ENCODE peak calls at places on chromosome 21, in five cellular contexts. One of them, this sample, is unnamed.

GRCh38 chr21:34129039-34129891 is 55.9 kb downstream of the MRPS6 start:
- DNase-seq in DMS153: no peak
- DNase-seq in activated CD4-positive, alpha-beta memory T cell treated with anti-CD3 and anti-CD28 coated beads, Interleukin-2, amount 10 ng/mL, durations not matched to agents 7 days and 5 days: peak; percentile 56
- DNase-seq in activated gamma-delta T cell: no peak
- DNase-seq in heart left ventricle: peak; percentile 73
- DNase-seq in this sample: peak; percentile 72

GRCh38 chr21:42149656-42150457 is 69.1 kb upstream of the ABCG1 start:
- DNase-seq in DMS153: no peak
- DNase-seq in activated CD4-positive, alpha-beta memory T cell treated with anti-CD3 and anti-CD28 coated beads, Interleukin-2, amount 10 ng/mL, durations not matched to agents 7 days and 5 days: no peak
- DNase-seq in activated gamma-delta T cell: no peak
- DNase-seq in heart left ventricle: no peak
- DNase-seq in this sample: no peak

GRCh38 chr21:15904389-15904788 is 174.6 kb downstream of the USP25 start:
- DNase-seq in DMS153: no peak
- DNase-seq in activated CD4-positive, alpha-beta memory T cell treated with anti-CD3 and anti-CD28 coated beads, Interleukin-2, amount 10 ng/mL, durations not matched to agents 7 days and 5 days: no peak
- DNase-seq in activated gamma-delta T cell: no peak
- DNase-seq in heart left ventricle: no peak
- DNase-seq in this sample: no peak

GRCh38 chr21:14120091-14120734 is 90.5 kb downstream of the LIPI start:
- DNase-seq in DMS153: no peak
- DNase-seq in activated CD4-positive, alpha-beta memory T cell treated with anti-CD3 and anti-CD28 coated beads, Interleukin-2, amount 10 ng/mL, durations not matched to agents 7 days and 5 days: peak; percentile 54
- DNase-seq in activated gamma-delta T cell: no peak
- DNase-seq in heart left ventricle: no peak
- DNase-seq in this sample: no peak

GRCh38 chr21:29299906-29300546 is 1.3 kb downstream of the BACH1 start:
- DNase-seq in DMS153: peak; percentile 59
- DNase-seq in activated CD4-positive, alpha-beta memory T cell treated with anti-CD3 and anti-CD28 coated beads, Interleukin-2, amount 10 ng/mL, durations not matched to agents 7 days and 5 days: peak; percentile 56
- DNase-seq in activated gamma-delta T cell: no peak
- DNase-seq in heart left ventricle: peak; percentile 53
- DNase-seq in this sample: peak; percentile 25

GRCh38 chr21:31524140-31524539 is 135.4 kb upstream of the SOD1 start:
- DNase-seq in DMS153: no peak
- DNase-seq in activated CD4-positive, alpha-beta memory T cell treated with anti-CD3 and anti-CD28 coated beads, Interleukin-2, amount 10 ng/mL, durations not matched to agents 7 days and 5 days: no peak
- DNase-seq in activated gamma-delta T cell: no peak
- DNase-seq in heart left ventricle: no peak
- DNase-seq in this sample: no peak

GRCh38 chr21:15706686-15707085 is 23.1 kb upstream of the USP25 start:
- DNase-seq in DMS153: no peak
- DNase-seq in activated CD4-positive, alpha-beta memory T cell treated with anti-CD3 and anti-CD28 coated beads, Interleukin-2, amount 10 ng/mL, durations not matched to agents 7 days and 5 days: no peak
- DNase-seq in activated gamma-delta T cell: no peak
- DNase-seq in heart left ventricle: no peak
- DNase-seq in this sample: no peak

GRCh38 chr21:14716761-14717396 is 170.8 kb upstream of the SAMSN1 start:
- DNase-seq in DMS153: no peak
- DNase-seq in activated CD4-positive, alpha-beta memory T cell treated with anti-CD3 and anti-CD28 coated beads, Interleukin-2, amount 10 ng/mL, durations not matched to agents 7 days and 5 days: no peak
- DNase-seq in activated gamma-delta T cell: no peak
- DNase-seq in heart left ventricle: no peak
- DNase-seq in this sample: no peak

This sample was measured in T-cell.